ENCODE peak calls at places on chromosomes 12 and 14, in five cellular contexts. N, H, Q, Z and W are unnamed samples.

GRCh38 chr14:59330455-59330854 is 134.7 kb downstream of the GPR135 start:
- DNase-seq in Z (no peak), N (no peak), Q (no peak), H (no peak), W (peak)

GRCh38 chr14:92698393-92698792 is 50.0 kb downstream of the LGMN start:
- DNase-seq in H (no peak), N (no peak), Z (no peak), Q (no peak), W (no peak)

GRCh38 chr12:80632835-80633234 is 74.6 kb upstream of the MYF6 start:
- DNase-seq in N (no peak), H (no peak), Q (no peak), Z (peak), W (peak)

GRCh38 chr12:87332987-87333761 is 696.0 kb downstream of the C12orf50 start:
- DNase-seq in Q (no peak), N (no peak), Z (no peak), H (no peak), W (no peak)

GRCh38 chr12:123984903-123985302 is 11.9 kb downstream of the ZNF664 start:
- DNase-seq in N (no peak), Q (no peak), H (no peak), Z (no peak), W (peak)

GRCh38 chr14:61839452-61839851 is 77.2 kb downstream of the SNAPC1 start:
- DNase-seq in Q (no peak), N (peak), Z (no peak), H (no peak), W (no peak)

GRCh38 chr14:101636081-101636560 is 74.8 kb downstream of the DIO3 start:
- DNase-seq in H (no peak), Z (no peak), Q (no peak), N (no peak), W (no peak)

GRCh38 chr14:101196051-101196450 is 292.5 kb upstream of the RTL1 start:
- DNase-seq in Z (no peak), H (no peak), N (no peak), Q (peak), W (no peak)

GRCh38 chr14:63423889-63424288 is 105.2 kb upstream of the GPHB5 start:
- DNase-seq in H (no peak), Z (no peak), Q (no peak), N (no peak), W (no peak)

GRCh38 chr14:58626441-58626840 is 11.3 kb upstream of the DACT1 start:
- DNase-seq in Z (peak), H (no peak), Q (no peak), N (peak), W (no peak)

GRCh38 chr14:87049886-87050820 is 942.8 kb downstream of the GALC start:
- DNase-seq in H (no peak), Q (peak), Z (peak), N (peak), W (no peak)